ENCODE peak calls at places on chromosome 18, in five cellular contexts. Q is cardiac muscle cell, T is fibroblast of villous mesenchyme, Y is HepG2, W is BJ. O is an unnamed sample.

GRCh38 chr18:74153377-74153776 is 5.1 kb downstream of the TIMM21 start:
- DNase-seq in W (no peak), Y (no peak), T (no peak), Q (no peak), O (no peak)

GRCh38 chr18:40094441-40094840 is 1860.6 kb upstream of the PIK3C3 start:
- DNase-seq in Q (no peak), W (no peak), Y (no peak), T (no peak), O (no peak)

GRCh38 chr18:79737426-79737825 is 57.8 kb downstream of the CTDP1 start:
- DNase-seq in T (no peak), W (no peak), Y (no peak), Q (no peak), O (no peak)

GRCh38 chr18:63808125-63808524 is 32.9 kb downstream of the SERPINB7 start:
- DNase-seq in W (no peak), Y (no peak), Q (no peak), T (no peak), O (no peak)

GRCh38 chr18:23236876-23237468 is 101.7 kb downstream of the CABLES1 start:
- DNase-seq in Q (no peak), W (no peak), T (no peak), Y (no peak), O (no peak)

GRCh38 chr18:35517715-35518114 is 20.0 kb upstream of the INO80C start:
- DNase-seq in T (no peak), W (no peak), Q (no peak), Y (no peak), O (no peak)

GRCh38 chr18:61337527-61337926 is 4.3 kb downstream of the CDH20 start:
- DNase-seq in T (no peak), W (no peak), Y (no peak), Q (no peak), O (no peak)

GRCh38 chr18:22691988-22692710 is 241.0 kb upstream of the RBBP8 start:
- DNase-seq in Q (peak), T (peak), Y (no peak), W (peak), O (peak)

GRCh38 chr18:36692331-36692730 is 136.5 kb downstream of the TPGS2 start:
- DNase-seq in Y (no peak), T (peak), Q (no peak), W (peak), O (peak)

GRCh38 chr18:56709463-56709862 is 58.3 kb downstream of the WDR7 start:
- DNase-seq in Q (peak), T (peak), W (peak), Y (peak), O (peak)

GRCh38 chr18:59520569-59520968 is 161.5 kb upstream of the LMAN1 start:
- DNase-seq in Y (no peak), T (no peak), W (no peak), Q (no peak), O (no peak)

GRCh38 chr18:70907673-70908072 is 618.8 kb downstream of the SOCS6 start:
- DNase-seq in T (no peak), Y (no peak), Q (peak), W (no peak), O (no peak)

GRCh38 chr18:36386150-36386920 is 88.8 kb downstream of the FHOD3 start:
- DNase-seq in W (no peak), Y (no peak), Q (no peak), T (no peak), O (no peak)

GRCh38 chr18:58996131-58996632 is 131.5 kb downstream of the ZNF532 start:
- DNase-seq in T (peak), W (peak), Y (no peak), Q (peak), O (peak)

GRCh38 chr18:24333116-24333515 is 64.5 kb downstream of the OSBPL1A start:
- DNase-seq in Q (no peak), W (no peak), Y (no peak), T (no peak), O (no peak)

GRCh38 chr18:58453167-58453804 is 175.6 kb downstream of the ALPK2 start:
- DNase-seq in W (no peak), Y (no peak), T (no peak), Q (no peak), O (no peak)

GRCh38 chr18:12656671-12657047 is 1.2 kb downstream of the SPIRE1 start:
- DNase-seq in T (peak), Y (no peak), Q (peak), W (no peak), O (no peak)

GRCh38 chr18:56890632-56891031 is 239.5 kb downstream of the WDR7 start:
- DNase-seq in Q (peak), T (peak), W (peak), Y (peak), O (peak)

GRCh38 chr18:74476154-74476553 is 19.0 kb upstream of the DIPK1C start:
- DNase-seq in Q (peak), W (no peak), T (peak), Y (peak), O (no peak)

GRCh38 chr18:22346342-22346967 is 71.3 kb downstream of the CTAGE1 start:
- DNase-seq in Q (peak), W (no peak), Y (no peak), T (peak), O (no peak)

GRCh38 chr18:28834889-28835288 is 658.0 kb upstream of the CDH2 start:
- DNase-seq in T (peak), Q (peak), W (no peak), Y (no peak), O (no peak)

GRCh38 chr18:67845035-67845434 is 328.5 kb upstream of the DSEL start:
- DNase-seq in Y (no peak), T (no peak), Q (peak), W (no peak), O (no peak)

GRCh38 chr18:35073186-35074105 is 32.2 kb downstream of the MAPRE2 start:
- DNase-seq in W (peak), Q (peak), Y (no peak), T (peak), O (no peak)

GRCh38 chr18:39667905-39668304 is 2102.3 kb upstream of the CELF4 start:
- DNase-seq in T (peak), W (no peak), Y (no peak), Q (no peak), O (no peak)

GRCh38 chr18:13611058-13611615 is 115.2 kb downstream of the FAM210A start:
- DNase-seq in Q (peak), T (peak), Y (no peak), W (no peak), O (no peak)

GRCh38 chr18:40234217-40234616 is 1720.8 kb upstream of the PIK3C3 start:
- DNase-seq in W (no peak), T (no peak), Y (no peak), Q (no peak), O (no peak)

GRCh38 chr18:48347756-48348326 is 61.3 kb downstream of the ZBTB7C start:
- DNase-seq in Q (no peak), Y (no peak), W (no peak), T (no peak), O (no peak)
- TF ChIP-seq CTCF in Q (no peak), Y (no peak), W (no peak), T (no peak), O (no peak)

DNA sequence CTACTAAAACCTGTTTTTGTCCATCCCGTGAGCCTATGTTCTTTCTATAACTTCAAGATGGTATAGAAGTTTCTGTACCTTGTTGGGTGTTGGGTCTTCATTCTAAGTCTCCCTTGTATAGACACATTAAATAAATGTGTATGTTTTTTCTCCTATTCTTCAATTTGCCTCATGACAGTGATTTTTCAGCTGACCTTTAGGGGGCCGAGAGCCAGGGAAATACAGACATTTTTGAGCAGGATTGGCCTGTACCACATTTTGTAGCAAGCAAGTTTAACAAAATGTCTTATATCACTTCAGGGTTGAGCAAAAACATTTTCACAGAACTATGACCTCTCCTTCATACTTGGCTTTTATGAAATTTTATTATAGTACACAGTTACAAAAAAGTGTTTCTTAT is 495.4 kb upstream of the CDH7 start:
- DNase-seq in Y (no peak), T (no peak), W (no peak), Q (no peak), O (no peak)
- TF ChIP-seq CTCF in Y (no peak), T (no peak), W (no peak), Q (no peak), O (no peak)

GRCh38 chr18:77001041-77001440 is 131.5 kb downstream of the MBP start:
- DNase-seq in W (no peak), T (no peak), Q (no peak), Y (no peak), O (no peak)
- TF ChIP-seq CTCF in W (no peak), T (no peak), Q (no peak), Y (no peak), O (no peak)

GRCh38 chr18:50724631-50725235 is 95.1 kb downstream of the MRO start:
- DNase-seq in T (no peak), W (no peak), Y (no peak), Q (peak), O (no peak)

GRCh38 chr18:50719471-50719987 is 100.3 kb downstream of the MRO start:
- DNase-seq in W (no peak), T (no peak), Y (no peak), Q (no peak), O (no peak)

GRCh38 chr18:50721006-50721405 is 98.8 kb downstream of the MRO start:
- DNase-seq in W (no peak), Y (no peak), T (no peak), Q (no peak), O (no peak)

GRCh38 chr18:50720281-50720680 is 99.5 kb downstream of the MRO start:
- DNase-seq in Y (no peak), W (no peak), Q (no peak), T (no peak), O (no peak)

GRCh38 chr18:50722311-50722710 is 97.5 kb downstream of the MRO start:
- DNase-seq in T (no peak), Y (no peak), W (no peak), Q (no peak), O (no peak)
- TF ChIP-seq CTCF in T (no peak), Y (no peak), W (no peak), Q (no peak), O (no peak)

DNA sequence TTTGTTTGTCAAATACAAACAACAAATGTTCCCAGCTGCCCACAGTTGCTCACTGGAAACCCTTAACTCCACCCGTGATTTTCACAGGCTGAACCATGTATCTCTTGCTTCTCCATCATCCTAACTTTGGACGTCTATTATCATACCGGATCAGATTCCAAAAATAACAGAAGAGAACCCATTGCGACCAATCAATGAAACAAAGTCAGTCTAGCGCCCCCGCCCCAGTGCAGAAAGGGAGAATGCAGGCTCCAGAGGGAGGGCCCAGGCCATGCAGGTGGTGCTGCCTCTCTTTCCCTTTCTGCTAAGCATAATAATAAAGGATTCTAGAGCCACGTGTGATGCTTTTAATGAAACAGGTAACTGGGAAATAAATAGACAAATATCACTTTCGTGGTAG is 24.1 kb downstream of the COLEC12 start:
- DNase-seq in W (no peak), Q (no peak), Y (no peak), T (no peak), O (no peak)
- TF ChIP-seq CTCF in W (no peak), Q (no peak), Y (no peak), T (no peak), O (no peak)

DNA sequence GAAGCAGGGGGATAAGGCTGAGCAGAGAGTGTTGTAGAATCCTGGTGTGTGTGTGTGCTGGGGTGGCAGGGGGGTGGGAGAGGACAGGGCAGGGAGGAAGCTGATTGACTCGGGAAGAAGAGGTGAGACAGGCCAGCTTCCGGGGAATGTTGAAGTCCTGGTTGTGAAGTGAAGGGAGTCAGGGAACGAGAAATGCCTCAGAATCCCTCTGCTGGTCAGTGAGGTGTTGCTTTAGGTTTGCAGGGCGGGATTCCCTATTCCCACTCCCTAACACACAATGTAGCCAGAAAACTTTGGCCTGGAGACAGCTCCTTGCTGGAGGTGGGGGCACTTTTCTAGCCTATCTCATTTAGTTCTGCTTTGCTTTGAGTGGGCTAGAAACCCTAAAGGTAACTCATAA is 265.1 kb downstream of the HAUS1 start:
- DNase-seq in W (no peak), Y (no peak), Q (no peak), T (no peak), O (no peak)
- TF ChIP-seq CTCF in W (no peak), Y (no peak), Q (no peak), T (no peak), O (no peak)

GRCh38 chr18:8525692-8526091 is 83.5 kb upstream of the RAB12 start:
- DNase-seq in Y (peak), Q (no peak), T (no peak), W (no peak), O (no peak)
- TF ChIP-seq CTCF in Y (peak), Q (peak), T (peak), W (peak), O (no peak)

GRCh38 chr18:42072407-42072806 is 117.4 kb downstream of the PIK3C3 start:
- DNase-seq in Q (no peak), Y (no peak), T (no peak), W (no peak), O (no peak)
- TF ChIP-seq CTCF in Q (peak), Y (no peak), T (no peak), W (no peak), O (no peak)

GRCh38 chr18:3379685-3380084 is 70.3 kb upstream of the TGIF1 start:
- DNase-seq in T (no peak), Q (no peak), W (no peak), Y (no peak), O (no peak)

GRCh38 chr18:3384664-3385189 is 65.2 kb upstream of the TGIF1 start:
- DNase-seq in W (no peak), T (no peak), Q (no peak), Y (peak), O (no peak)

GRCh38 chr18:3383381-3383915 is 66.5 kb upstream of the TGIF1 start:
- DNase-seq in Y (no peak), Q (peak), W (no peak), T (peak), O (no peak)

DNA sequence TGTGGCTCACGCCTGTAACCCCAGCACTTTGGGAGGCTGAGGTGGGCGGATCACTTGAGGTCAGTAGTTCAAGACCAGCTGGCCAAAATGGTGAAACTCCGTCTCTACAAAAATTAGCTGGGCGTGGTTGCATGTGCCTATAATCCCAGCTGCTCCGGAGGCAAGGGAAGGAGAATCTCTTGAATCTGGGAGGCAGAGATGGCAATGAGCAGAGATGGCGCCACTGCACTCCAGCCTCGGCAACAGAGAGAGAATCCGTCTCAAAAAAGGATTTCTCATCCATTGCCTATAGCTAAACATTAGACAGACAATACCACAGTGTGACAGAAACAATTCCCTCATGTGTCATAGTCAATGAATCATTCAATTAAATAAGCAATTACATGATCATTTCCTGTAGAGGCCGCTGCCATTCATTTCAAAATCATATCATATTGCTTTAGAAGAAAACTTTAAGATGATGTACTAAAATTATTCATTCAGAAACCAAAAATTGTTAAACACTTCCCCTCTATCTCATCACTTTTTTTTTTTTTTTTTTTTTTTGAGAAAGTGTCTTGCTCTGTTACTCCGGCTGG is 69.5 kb upstream of the TGIF1 start:
- DNase-seq in Q (peak), T (peak), Y (no peak), W (no peak), O (no peak)
- TF ChIP-seq CTCF in Q (peak), T (peak), Y (no peak), W (peak), O (no peak)

O was measured in AG04449.